ENCODE peak calls at places on chromosomes 1 and 21, in seven cellular contexts. One of them, this sample, is unnamed.
A peak's percentile ranks its signal among the peaks of the same experiment; 100 is the strongest.

GRCh38 chr1:108592030-108592759 is 32.3 kb downstream of the EEIG2 start:
- DNase-seq in right atrium auricular region: no peak
- DNase-seq in K562: no peak
- DNase-seq in heart left ventricle: no peak
- DNase-seq in BE2C: no peak
- DNase-seq in HCT116: no peak
- DNase-seq in Caco-2: no peak
- DNase-seq in this sample: no peak

GRCh38 chr1:114152211-114153050 is 1.2 kb downstream of the SYT6 start:
- DNase-seq in right atrium auricular region: no peak
- DNase-seq in K562: no peak
- DNase-seq in heart left ventricle: no peak
- DNase-seq in BE2C: peak; percentile 55
- DNase-seq in HCT116: no peak
- DNase-seq in Caco-2: no peak
- DNase-seq in this sample: no peak

GRCh38 chr21:45940091-45940490 is 41.5 kb upstream of the COL6A1 start:
- DNase-seq in right atrium auricular region: no peak
- DNase-seq in K562: no peak
- DNase-seq in heart left ventricle: no peak
- DNase-seq in BE2C: no peak
- DNase-seq in HCT116: no peak
- DNase-seq in Caco-2: peak; percentile 19
- DNase-seq in this sample: no peak

GRCh38 chr21:16534408-16535099 is 804.8 kb downstream of the USP25 start:
- DNase-seq in right atrium auricular region: peak; percentile 90
- DNase-seq in K562: no peak
- DNase-seq in heart left ventricle: peak; percentile 70
- DNase-seq in BE2C: peak; percentile 91
- DNase-seq in HCT116: no peak
- DNase-seq in Caco-2: no peak
- DNase-seq in this sample: no peak

GRCh38 chr1:99707535-99708142 is 58.8 kb downstream of the FRRS1 start:
- DNase-seq in right atrium auricular region: peak; percentile 87
- DNase-seq in K562: peak; percentile 74
- DNase-seq in heart left ventricle: no peak
- DNase-seq in BE2C: peak; percentile 69
- DNase-seq in HCT116: peak; percentile 35
- DNase-seq in Caco-2: peak; percentile 40
- DNase-seq in this sample: peak; percentile 26

GRCh38 chr1:230130172-230130944 is 63.3 kb downstream of the GALNT2 start:
- DNase-seq in right atrium auricular region: no peak
- DNase-seq in K562: no peak
- DNase-seq in heart left ventricle: no peak
- DNase-seq in BE2C: peak; percentile 62
- DNase-seq in HCT116: no peak
- DNase-seq in Caco-2: no peak
- DNase-seq in this sample: no peak

GRCh38 chr1:239891621-239892358 is 199.9 kb upstream of the FMN2 start:
- DNase-seq in right atrium auricular region: no peak
- DNase-seq in K562: no peak
- DNase-seq in heart left ventricle: no peak
- DNase-seq in BE2C: peak; percentile 81
- DNase-seq in HCT116: no peak
- DNase-seq in Caco-2: no peak
- DNase-seq in this sample: no peak

GRCh38 chr1:213934642-213935041 is 53.1 kb upstream of the PROX1 start:
- DNase-seq in right atrium auricular region: no peak
- DNase-seq in K562: no peak
- DNase-seq in heart left ventricle: peak; percentile 70
- DNase-seq in BE2C: peak; percentile 40
- DNase-seq in HCT116: no peak
- DNase-seq in Caco-2: no peak
- DNase-seq in this sample: no peak

GRCh38 chr1:205775717-205776056 is 405 bp upstream of the RAB29 start:
- DNase-seq in right atrium auricular region: no peak
- DNase-seq in K562: peak; percentile 14
- DNase-seq in heart left ventricle: no peak
- DNase-seq in BE2C: no peak
- DNase-seq in HCT116: no peak
- DNase-seq in Caco-2: no peak
- DNase-seq in this sample: no peak

GRCh38 chr1:84539972-84540371 is 33.6 kb upstream of the GNG5 start:
- DNase-seq in right atrium auricular region: no peak
- DNase-seq in K562: no peak
- DNase-seq in heart left ventricle: no peak
- DNase-seq in BE2C: no peak
- DNase-seq in HCT116: no peak
- DNase-seq in Caco-2: no peak
- DNase-seq in this sample: no peak

GRCh38 chr1:204814146-204814884 is 56.3 kb upstream of the NFASC start:
- DNase-seq in right atrium auricular region: no peak
- DNase-seq in K562: no peak
- DNase-seq in heart left ventricle: peak; percentile 69
- DNase-seq in BE2C: no peak
- DNase-seq in HCT116: no peak
- DNase-seq in Caco-2: no peak
- DNase-seq in this sample: no peak

GRCh38 chr1:212010004-212010403 is 25.4 kb downstream of the INTS7 start:
- DNase-seq in right atrium auricular region: no peak
- DNase-seq in K562: no peak
- DNase-seq in heart left ventricle: no peak
- DNase-seq in BE2C: no peak
- DNase-seq in HCT116: no peak
- DNase-seq in Caco-2: no peak
- DNase-seq in this sample: no peak

GRCh38 chr1:237832803-237833202 is 57.9 kb downstream of the ZP4 start:
- DNase-seq in right atrium auricular region: no peak
- DNase-seq in K562: no peak
- DNase-seq in heart left ventricle: no peak
- DNase-seq in BE2C: no peak
- DNase-seq in HCT116: no peak
- DNase-seq in Caco-2: no peak
- DNase-seq in this sample: no peak

GRCh38 chr21:39397651-39398385 is 47.8 kb downstream of the LCA5L start:
- DNase-seq in right atrium auricular region: no peak
- DNase-seq in K562: no peak
- DNase-seq in heart left ventricle: no peak
- DNase-seq in BE2C: no peak
- DNase-seq in HCT116: no peak
- DNase-seq in Caco-2: no peak
- DNase-seq in this sample: no peak

GRCh38 chr1:72186733-72187307 is 95.5 kb downstream of the NEGR1 start:
- DNase-seq in right atrium auricular region: no peak
- DNase-seq in K562: no peak
- DNase-seq in heart left ventricle: no peak
- DNase-seq in BE2C: no peak
- DNase-seq in HCT116: no peak
- DNase-seq in Caco-2: no peak
- DNase-seq in this sample: no peak

GRCh38 chr21:35423694-35424093 is 374.6 kb upstream of the RUNX1 start:
- DNase-seq in right atrium auricular region: no peak
- DNase-seq in K562: no peak
- DNase-seq in heart left ventricle: no peak
- DNase-seq in BE2C: no peak
- DNase-seq in HCT116: no peak
- DNase-seq in Caco-2: no peak
- DNase-seq in this sample: no peak

GRCh38 chr1:25030674-25031589 is 100.9 kb upstream of the RUNX3 start:
- DNase-seq in right atrium auricular region: no peak
- DNase-seq in K562: no peak
- DNase-seq in heart left ventricle: peak; percentile 22
- DNase-seq in BE2C: no peak
- DNase-seq in HCT116: no peak
- DNase-seq in Caco-2: no peak
- DNase-seq in this sample: peak; percentile 81

GRCh38 chr1:84403362-84403761 is 5.1 kb downstream of the DNASE2B start:
- DNase-seq in right atrium auricular region: no peak
- DNase-seq in K562: no peak
- DNase-seq in heart left ventricle: no peak
- DNase-seq in BE2C: no peak
- DNase-seq in HCT116: no peak
- DNase-seq in Caco-2: no peak
- DNase-seq in this sample: no peak

GRCh38 chr1:240878631-240879030 is 266.7 kb upstream of the GREM2 start:
- DNase-seq in right atrium auricular region: no peak
- DNase-seq in K562: no peak
- DNase-seq in heart left ventricle: no peak
- DNase-seq in BE2C: no peak
- DNase-seq in HCT116: no peak
- DNase-seq in Caco-2: no peak
- DNase-seq in this sample: no peak

DNA sequence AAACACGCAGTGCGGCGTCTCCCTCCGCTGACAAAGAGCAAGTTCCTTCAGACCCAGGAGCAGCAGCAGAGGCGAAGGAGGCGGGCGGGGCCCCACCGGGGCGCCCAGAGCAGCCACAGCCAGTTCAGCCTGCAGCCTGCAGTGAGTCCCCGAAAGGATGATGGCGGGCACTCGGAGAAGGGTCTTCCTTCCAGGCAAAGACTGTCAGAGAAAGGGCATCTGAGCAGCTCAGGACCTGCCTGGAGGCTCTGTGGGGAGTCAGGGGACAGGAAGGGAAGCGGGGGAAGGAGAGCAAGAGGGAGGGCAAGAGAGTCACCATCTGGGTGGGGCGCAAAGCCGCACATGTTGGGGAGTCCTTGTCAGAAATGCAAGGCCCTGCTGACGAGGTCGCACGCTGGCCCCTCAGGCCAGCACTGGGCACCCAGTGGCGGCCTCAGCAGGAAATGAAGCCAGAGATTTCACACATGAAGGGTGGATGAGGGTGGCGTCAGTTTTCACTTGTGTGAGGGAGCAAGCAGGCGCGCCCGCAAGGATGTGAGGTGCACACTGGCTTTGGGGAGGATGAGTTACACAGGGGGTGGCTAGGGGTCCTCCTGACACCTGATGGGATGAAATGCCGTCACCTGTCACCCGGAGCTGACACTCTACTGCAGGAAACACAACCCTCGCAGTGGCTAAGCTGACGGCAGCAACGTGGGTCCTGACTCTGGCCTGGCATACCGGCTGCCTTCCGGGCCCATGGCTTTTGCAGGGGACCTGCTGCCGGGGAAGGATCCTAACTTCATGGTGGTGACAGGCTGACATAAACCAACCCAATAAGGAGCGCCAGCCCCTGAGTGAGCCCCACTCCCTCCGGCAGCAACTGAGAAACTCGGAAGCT is 6.6 kb downstream of the LRRC47 start:
- DNase-seq in right atrium auricular region: no peak
- DNase-seq in K562: no peak
- DNase-seq in heart left ventricle: no peak
- DNase-seq in BE2C: no peak
- DNase-seq in HCT116: no peak
- DNase-seq in Caco-2: no peak
- DNase-seq in this sample: no peak
- TF ChIP-seq CTCF in right atrium auricular region: no peak
- TF ChIP-seq CTCF in K562: no peak
- TF ChIP-seq CTCF in heart left ventricle: no peak
- TF ChIP-seq CTCF in BE2C: no peak
- TF ChIP-seq CTCF in HCT116: no peak
- TF ChIP-seq CTCF in Caco-2: no peak
- TF ChIP-seq CTCF in this sample: no peak

DNA sequence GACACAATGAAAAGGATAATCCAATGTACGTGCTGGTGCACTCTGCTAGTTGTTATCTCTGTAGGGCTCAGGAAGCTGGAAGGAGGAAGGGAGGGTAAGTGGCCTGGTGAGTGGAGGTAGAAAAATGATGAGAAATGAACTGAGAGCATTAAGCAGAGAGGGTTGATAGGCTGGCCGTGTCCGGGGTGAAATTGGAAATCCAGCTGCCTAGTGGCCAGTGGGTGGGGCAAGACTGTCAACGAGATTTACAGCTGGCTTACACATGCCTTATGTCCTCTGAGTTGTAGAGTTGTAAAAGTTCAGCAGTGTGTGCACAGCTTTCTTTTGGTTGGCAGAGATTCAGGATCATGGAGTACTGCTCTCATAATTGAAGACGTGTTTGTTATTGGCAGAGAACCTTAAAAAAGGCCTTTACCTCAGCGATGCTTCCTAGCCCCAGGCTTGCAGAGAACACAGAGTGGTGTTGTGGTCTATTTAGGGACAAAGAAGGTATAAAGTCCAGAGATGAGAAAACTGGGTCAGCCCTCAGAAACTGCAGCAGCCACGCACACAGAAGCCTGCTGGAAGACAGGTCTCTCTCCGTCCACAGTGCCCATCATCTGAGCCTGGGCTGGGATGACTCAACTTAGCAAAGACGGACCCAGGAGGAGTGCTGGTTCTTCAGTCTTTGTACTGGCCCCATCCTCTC is 132.4 kb downstream of the EDEM3 start:
- DNase-seq in right atrium auricular region: peak; percentile 91
- DNase-seq in K562: no peak
- DNase-seq in heart left ventricle: peak; percentile 73
- DNase-seq in BE2C: peak; percentile 83
- DNase-seq in HCT116: no peak
- DNase-seq in Caco-2: no peak
- DNase-seq in this sample: no peak
- H3K4me1 ChIP-seq in right atrium auricular region: no peaks in the 10 kb centered on the region
- H3K4me1 ChIP-seq in K562: no peaks in the 10 kb centered on the region
- H3K4me1 ChIP-seq in heart left ventricle: peaks cover 66% of the 10 kb centered on the region
- H3K4me1 ChIP-seq in BE2C: peaks cover 19% of the 10 kb centered on the region
- H3K4me1 ChIP-seq in HCT116: no peaks in the 10 kb centered on the region
- H3K4me1 ChIP-seq in Caco-2: peaks cover 4% of the 10 kb centered on the region
- H3K4me1 ChIP-seq in this sample: no peaks in the 10 kb centered on the region

GRCh38 chr1:233615571-233615970 is 1.7 kb downstream of the KCNK1 start:
- DNase-seq in right atrium auricular region: no peak
- DNase-seq in K562: no peak
- DNase-seq in heart left ventricle: no peak
- DNase-seq in BE2C: no peak
- DNase-seq in HCT116: no peak
- DNase-seq in Caco-2: no peak
- DNase-seq in this sample: no peak
- H3K4me3 ChIP-seq in right atrium auricular region: peak overlapping the region; percentile 72
- H3K4me3 ChIP-seq in K562: peak overlapping the region; percentile 58
- H3K4me3 ChIP-seq in heart left ventricle: peak overlapping the region; percentile 77
- H3K4me3 ChIP-seq in BE2C: no peak overlapping the region
- H3K4me3 ChIP-seq in HCT116: peak overlapping the region; percentile 96
- H3K4me3 ChIP-seq in Caco-2: no peak overlapping the region
- H3K4me3 ChIP-seq in this sample: no peak overlapping the region

GRCh38 chr21:32163386-32163785 is 115.5 kb downstream of the MIS18A start:
- DNase-seq in right atrium auricular region: no peak
- DNase-seq in K562: no peak
- DNase-seq in heart left ventricle: no peak
- DNase-seq in BE2C: no peak
- DNase-seq in HCT116: no peak
- DNase-seq in Caco-2: no peak
- DNase-seq in this sample: no peak
- TF ChIP-seq CTCF in right atrium auricular region: no peak
- TF ChIP-seq CTCF in K562: no peak
- TF ChIP-seq CTCF in heart left ventricle: no peak
- TF ChIP-seq CTCF in BE2C: no peak
- TF ChIP-seq CTCF in HCT116: no peak
- TF ChIP-seq CTCF in Caco-2: no peak
- TF ChIP-seq CTCF in this sample: no peak

GRCh38 chr21:41682719-41683179 is 84.1 kb downstream of the RIPK4 start:
- DNase-seq in right atrium auricular region: no peak
- DNase-seq in K562: no peak
- DNase-seq in heart left ventricle: no peak
- DNase-seq in BE2C: no peak
- DNase-seq in HCT116: no peak
- DNase-seq in Caco-2: no peak
- DNase-seq in this sample: no peak
- H3K4me1 ChIP-seq in right atrium auricular region: no peaks in the 10 kb centered on the region
- H3K4me1 ChIP-seq in K562: no peaks in the 10 kb centered on the region
- H3K4me1 ChIP-seq in heart left ventricle: peaks cover 12% of the 10 kb centered on the region
- H3K4me1 ChIP-seq in BE2C: no peaks in the 10 kb centered on the region
- H3K4me1 ChIP-seq in HCT116: peaks cover 34% of the 10 kb centered on the region
- H3K4me1 ChIP-seq in Caco-2: peaks cover 51% of the 10 kb centered on the region
- H3K4me1 ChIP-seq in this sample: no peaks in the 10 kb centered on the region

This sample was measured in CD8-positive, alpha-beta T cell.